ENCODE peak calls at places on chromosomes 3 and 15, in four cellular contexts. C is GM12878, D is HepG2, I is H1. X is an unnamed sample.

GRCh38 chr3:108806316-108806715 is 16.3 kb upstream of the TRAT1 start:
- DNase-seq in C (no peak), D (no peak), I (no peak), X (no peak)

GRCh38 chr3:183233986-183234385 is 19.1 kb upstream of the B3GNT5 start:
- DNase-seq in C (no peak), D (no peak), I (no peak), X (no peak)

GRCh38 chr3:71543371-71544016 is 40.0 kb downstream of the FOXP1 start:
- DNase-seq in C (no peak), D (no peak), I (no peak), X (peak; percentile 12)

GRCh38 chr15:24761704-24762302 is 86.2 kb downstream of the NPAP1 start:
- DNase-seq in C (no peak), D (no peak), I (no peak), X (no peak)

GRCh38 chr15:99423186-99424130 is 142.3 kb upstream of the MEF2A start:
- DNase-seq in C (no peak), D (no peak), I (no peak), X (no peak)

GRCh38 chr3:156902916-156903315 is 76.8 kb downstream of the LEKR1 start:
- DNase-seq in C (no peak), D (no peak), I (no peak), X (no peak)

GRCh38 chr3:49805884-49806701 is 3.0 kb downstream of the INKA1 start:
- DNase-seq in C (no peak), D (no peak), I (no peak), X (peak; percentile 67)

GRCh38 chr3:96994995-96995394 is 180.6 kb downstream of the EPHA6 start:
- DNase-seq in C (no peak), D (no peak), I (no peak), X (no peak)

GRCh38 chr3:151264611-151265010 is 13.7 kb downstream of the P2RY14 start:
- DNase-seq in C (no peak), D (no peak), I (no peak), X (no peak)

GRCh38 chr3:71725279-71725991 is at the start of gene EIF4E3:
- DNase-seq in C (no peak), D (no peak), I (peak; percentile 72), X (peak; percentile 93)

GRCh38 chr3:150180349-150180748 is 209.7 kb upstream of the PFN2 start:
- DNase-seq in C (no peak), D (peak; percentile 61), I (no peak), X (no peak)

GRCh38 chr3:102673271-102674115 is 238.7 kb downstream of the ZPLD1 start:
- DNase-seq in C (peak; percentile 5), D (peak; percentile 33), I (peak; percentile 87), X (peak; percentile 64)

GRCh38 chr3:27607370-27607769 is 114.8 kb downstream of the EOMES start:
- DNase-seq in C (no peak), D (no peak), I (no peak), X (no peak)

GRCh38 chr3:37024092-37024491 is 30.8 kb downstream of the MLH1 start:
- DNase-seq in C (no peak), D (no peak), I (no peak), X (peak; percentile 12)

GRCh38 chr15:98160236-98160635 is 199.7 kb downstream of the ARRDC4 start:
- DNase-seq in C (no peak), D (no peak), I (no peak), X (no peak)

GRCh38 chr3:160176923-160177322 is 48.3 kb upstream of the C3orf80 start:
- DNase-seq in C (no peak), D (no peak), I (no peak), X (no peak)
- TF ChIP-seq TCF12 in C (no peak), D (no peak), I (no peak), X (no peak)

GRCh38 chr3:164397462-164397861 is 680.8 kb downstream of the SI start:
- DNase-seq in C (no peak), D (no peak), I (no peak), X (no peak)

GRCh38 chr3:164390046-164390445 is 688.2 kb downstream of the SI start:
- DNase-seq in C (no peak), D (no peak), I (no peak), X (no peak)

GRCh38 chr3:164387236-164387635 is 691.1 kb downstream of the SI start:
- DNase-seq in C (no peak), D (no peak), I (no peak), X (no peak)

GRCh38 chr3:164393171-164393570 is 685.1 kb downstream of the SI start:
- DNase-seq in C (no peak), D (no peak), I (no peak), X (no peak)
- TF ChIP-seq GABPA in C (no peak), D (no peak), I (no peak), X (no peak)

DNA sequence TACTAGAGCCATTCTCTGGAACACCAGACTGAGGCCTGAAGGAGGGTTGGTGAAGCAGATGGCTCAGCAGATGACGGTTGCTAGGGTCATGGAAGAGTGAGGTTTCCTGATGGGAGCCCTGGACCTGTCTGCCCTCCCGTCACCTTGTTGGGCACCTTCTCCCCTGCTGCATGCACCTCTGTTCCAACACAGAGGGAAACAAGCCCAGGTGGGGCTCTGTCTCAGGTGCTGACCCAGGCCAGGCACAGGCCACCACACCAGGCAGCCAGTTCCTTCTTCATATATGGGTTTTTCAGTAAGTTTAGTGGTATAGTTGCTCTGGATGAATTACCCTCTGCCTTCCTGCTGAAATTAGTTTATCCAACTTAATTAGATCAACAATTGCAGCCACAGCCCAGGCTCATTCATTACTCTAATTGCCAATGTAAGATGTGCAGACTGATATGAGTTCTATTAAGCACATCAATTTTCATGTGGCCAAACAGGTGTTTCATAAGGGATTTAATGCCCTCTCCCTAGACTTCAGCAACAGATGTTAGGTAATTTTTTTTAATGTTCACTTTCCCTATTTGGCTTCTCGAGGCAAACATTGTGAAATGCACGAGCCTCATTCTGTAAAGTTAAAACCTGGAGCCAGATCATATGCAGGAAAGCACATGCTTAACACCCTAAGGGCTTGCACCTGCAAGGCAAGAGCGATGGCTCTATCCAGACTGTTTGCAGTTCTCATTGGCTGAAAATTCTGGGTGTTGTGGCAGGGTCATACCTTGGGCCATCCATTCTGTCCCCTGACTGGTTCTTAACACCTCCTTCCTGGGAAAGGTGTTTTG is 174.8 kb downstream of the CHDH start:
- DNase-seq in C (no peak), D (no peak), I (no peak), X (peak; percentile 56)
- TF ChIP-seq TCF12 in C (no peak), D (no peak), I (no peak), X (no peak)

GRCh38 chr15:66730168-66731014 is 28.4 kb downstream of the SMAD6 start:
- DNase-seq in C (no peak), D (no peak), I (no peak), X (no peak)
- TF ChIP-seq GABPA in C (no peak), D (no peak), I (no peak), X (no peak)

GRCh38 chr3:194379651-194380050 is 10.1 kb upstream of the LRRC15 start:
- DNase-seq in C (no peak), D (no peak), I (no peak), X (no peak)

GRCh38 chr3:194382196-194382891 is 12.8 kb upstream of the LRRC15 start:
- DNase-seq in C (no peak), D (no peak), I (peak; percentile 45), X (no peak)

GRCh38 chr3:194382892-194383223 is 13.3 kb upstream of the LRRC15 start:
- DNase-seq in C (no peak), D (no peak), I (peak; percentile 53), X (no peak)

GRCh38 chr3:194380300-194380699 is 10.8 kb upstream of the LRRC15 start:
- DNase-seq in C (no peak), D (no peak), I (no peak), X (no peak)

GRCh38 chr3:194381460-194381875 is 11.9 kb upstream of the LRRC15 start:
- DNase-seq in C (no peak), D (no peak), I (no peak), X (peak; percentile 87)
- TF ChIP-seq TCF12 in C (no peak), D (no peak), I (no peak), X (no peak)

DNA sequence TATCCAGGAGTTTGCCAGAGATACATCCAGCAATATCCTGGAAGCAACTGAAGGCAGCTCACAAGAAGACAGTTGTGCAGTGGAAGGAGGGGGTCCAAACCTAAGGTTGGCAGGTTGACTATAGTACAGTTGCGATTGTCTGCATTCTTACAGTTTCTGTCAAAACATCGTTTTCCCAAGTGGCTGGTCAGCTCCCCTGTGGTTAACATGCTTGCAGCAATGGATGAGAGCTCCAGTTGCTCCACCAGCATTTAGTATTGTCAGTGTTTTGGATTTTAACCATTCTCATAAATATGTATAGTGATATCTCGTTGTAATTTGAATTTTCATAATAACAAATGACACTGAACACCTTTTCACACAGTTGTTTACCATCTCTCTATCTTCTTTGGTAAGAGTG is 31.5 kb downstream of the KLF13 start:
- DNase-seq in C (no peak), D (no peak), I (no peak), X (no peak)
- TF ChIP-seq GABPA in C (no peak), D (no peak), I (no peak), X (no peak)

GRCh38 chr15:63718590-63719035 is 115.1 kb downstream of the HERC1 start:
- DNase-seq in C (no peak), D (peak; percentile 60), I (no peak), X (no peak)
- TF ChIP-seq TCF12 in C (no peak), D (no peak), I (no peak), X (peak; percentile 60)

GRCh38 chr15:57696146-57696545 is 10.4 kb upstream of the POLR2M start:
- DNase-seq in C (no peak), D (no peak), I (no peak), X (no peak)

GRCh38 chr15:57697588-57697987 is 8.9 kb upstream of the POLR2M start:
- DNase-seq in C (no peak), D (no peak), I (no peak), X (no peak)

GRCh38 chr15:57692709-57693108 is 13.8 kb upstream of the POLR2M start:
- DNase-seq in C (no peak), D (no peak), I (no peak), X (no peak)

GRCh38 chr15:57691082-57691481 is 15.4 kb upstream of the POLR2M start:
- DNase-seq in C (no peak), D (no peak), I (no peak), X (no peak)

GRCh38 chr15:57694264-57694663 is 12.2 kb upstream of the POLR2M start:
- DNase-seq in C (no peak), D (no peak), I (no peak), X (no peak)
- TF ChIP-seq GABPA in C (no peak), D (no peak), I (no peak), X (no peak)

GRCh38 chr3:69420781-69421520 is 35.1 kb upstream of the FRMD4B start:
- DNase-seq in C (no peak), D (no peak), I (no peak), X (peak; percentile 38)
- TF ChIP-seq TCF12 in C (no peak), D (no peak), I (no peak), X (peak; percentile 28)

X was measured in SK-N-SH.